ENCODE peak calls at places on chromosome 21, in four cellular contexts. I is HepG2, C is IMR-90, S is K562. Z is an unnamed sample.

GRCh38 chr21:25934771-25935224 is 200.0 kb downstream of the GABPA start:
- DNase-seq in I (peak), C (peak), S (no peak), Z (no peak)

GRCh38 chr21:17650301-17650700 is 37.6 kb upstream of the BTG3 start:
- DNase-seq in I (peak), C (no peak), S (no peak), Z (no peak)

GRCh38 chr21:35873441-35873840 is 186.9 kb downstream of the SETD4 start:
- DNase-seq in I (no peak), C (no peak), S (no peak), Z (no peak)

GRCh38 chr21:43618940-43619339 is 40.3 kb downstream of the HSF2BP start:
- DNase-seq in I (no peak), C (no peak), S (no peak), Z (no peak)

GRCh38 chr21:35102488-35103407 is 53.6 kb upstream of the RUNX1 start:
- DNase-seq in I (peak), C (peak), S (peak), Z (no peak)

GRCh38 chr21:34698270-34699015 is 29.6 kb downstream of the CLIC6 start:
- DNase-seq in I (no peak), C (no peak), S (no peak), Z (no peak)

GRCh38 chr21:39386194-39386593 is 37.3 kb upstream of the HMGN1 start:
- DNase-seq in I (peak), C (no peak), S (no peak), Z (no peak)

GRCh38 chr21:15063081-15063820 is 1.5 kb downstream of the NRIP1 start:
- DNase-seq in I (peak), C (peak), S (peak), Z (no peak)

GRCh38 chr21:15309721-15310120 is 244.9 kb upstream of the NRIP1 start:
- DNase-seq in I (no peak), C (no peak), S (no peak), Z (no peak)

GRCh38 chr21:28235169-28235892 is 757.3 kb downstream of the LTN1 start:
- DNase-seq in I (no peak), C (no peak), S (no peak), Z (no peak)

GRCh38 chr21:25573409-25574206 is 33.7 kb downstream of the MRPL39 start:
- DNase-seq in I (peak), C (peak), S (peak), Z (peak)

GRCh38 chr21:28253971-28254370 is 738.7 kb downstream of the LTN1 start:
- DNase-seq in I (no peak), C (no peak), S (no peak), Z (no peak)

GRCh38 chr21:17598437-17598836 is 14.3 kb downstream of the BTG3 start:
- DNase-seq in I (no peak), C (no peak), S (no peak), Z (no peak)

GRCh38 chr21:20445971-20446370 is 552.2 kb upstream of the NCAM2 start:
- DNase-seq in I (no peak), C (no peak), S (no peak), Z (no peak)

GRCh38 chr21:14751602-14752001 is 205.5 kb upstream of the SAMSN1 start:
- DNase-seq in I (no peak), C (no peak), S (no peak), Z (no peak)

GRCh38 chr21:27584266-27584665 is 617.4 kb upstream of the ADAMTS5 start:
- DNase-seq in I (no peak), C (no peak), S (no peak), Z (no peak)

GRCh38 chr21:38310619-38311018 is 53.8 kb downstream of the KCNJ15 start:
- DNase-seq in I (no peak), C (peak), S (no peak), Z (no peak)

GRCh38 chr21:35394049-35394448 is 344.9 kb upstream of the RUNX1 start:
- DNase-seq in I (no peak), C (no peak), S (no peak), Z (no peak)

GRCh38 chr21:23743821-23744220 is 1863.5 kb downstream of the MRPL39 start:
- DNase-seq in I (no peak), C (no peak), S (no peak), Z (no peak)

GRCh38 chr21:35417762-35418161 is 368.7 kb upstream of the RUNX1 start:
- DNase-seq in I (no peak), C (no peak), S (no peak), Z (no peak)

GRCh38 chr21:37198989-37199924 is 67.9 kb downstream of the VPS26C start:
- DNase-seq in I (no peak), C (peak), S (no peak), Z (peak)

GRCh38 chr21:23475518-23476189 is 2131.6 kb downstream of the MRPL39 start:
- DNase-seq in I (no peak), C (no peak), S (no peak), Z (peak)

GRCh38 chr21:30839304-30839703 is 9.7 kb upstream of the KRTAP7-1 start:
- DNase-seq in I (peak), C (no peak), S (peak), Z (peak)

GRCh38 chr21:26966360-26966977 is 419 bp downstream of the ADAMTS5 start:
- DNase-seq in I (no peak), C (peak), S (no peak), Z (no peak)

GRCh38 chr21:25467891-25468290 is 139.4 kb downstream of the MRPL39 start:
- DNase-seq in I (no peak), C (no peak), S (no peak), Z (no peak)

GRCh38 chr21:45517249-45518065 is 24.8 kb downstream of the SLC19A1 start:
- DNase-seq in I (no peak), C (no peak), S (no peak), Z (no peak)

GRCh38 chr21:45515241-45516061 is 26.8 kb downstream of the SLC19A1 start:
- DNase-seq in I (no peak), C (no peak), S (no peak), Z (no peak)

GRCh38 chr21:45514311-45515021 is 27.8 kb downstream of the SLC19A1 start:
- DNase-seq in I (no peak), C (no peak), S (no peak), Z (no peak)

GRCh38 chr21:45516071-45516670 is 26.1 kb downstream of the SLC19A1 start:
- DNase-seq in I (no peak), C (no peak), S (no peak), Z (no peak)

DNA sequence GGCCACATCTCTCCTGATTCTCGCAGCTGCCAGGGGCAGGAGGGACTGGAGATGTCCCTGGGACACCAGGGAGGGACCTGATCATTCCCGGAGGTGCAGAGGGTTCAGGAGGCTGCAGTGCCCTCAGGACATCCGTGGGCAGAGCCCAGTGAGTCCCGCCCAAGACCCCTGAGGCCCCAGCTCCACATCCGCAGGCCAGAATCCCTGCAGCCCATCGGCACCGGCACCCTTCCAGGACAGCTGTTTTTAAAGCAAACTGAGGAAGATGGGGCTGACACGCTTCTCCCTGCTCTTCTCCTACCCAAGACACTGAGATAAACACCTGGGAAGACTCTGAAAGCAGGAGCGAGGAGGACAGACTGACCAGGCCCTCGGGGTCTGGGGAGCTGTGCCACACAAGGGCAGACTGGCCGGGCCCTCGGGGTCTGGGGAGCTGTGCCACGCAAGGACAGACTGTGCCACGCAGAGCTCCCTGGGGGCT is 25.5 kb downstream of the SLC19A1 start:
- DNase-seq in I (no peak), C (no peak), S (no peak), Z (no peak)
- TF ChIP-seq MXI1 in I (no peak), C (no peak), S (no peak), Z (no peak)

GRCh38 chr21:44649701-44650100 is 3.5 kb downstream of the KRTAP10-11 start:
- DNase-seq in I (no peak), C (no peak), S (no peak), Z (no peak)
- TF ChIP-seq MXI1 in I (no peak), C (no peak), S (no peak), Z (no peak)

DNA sequence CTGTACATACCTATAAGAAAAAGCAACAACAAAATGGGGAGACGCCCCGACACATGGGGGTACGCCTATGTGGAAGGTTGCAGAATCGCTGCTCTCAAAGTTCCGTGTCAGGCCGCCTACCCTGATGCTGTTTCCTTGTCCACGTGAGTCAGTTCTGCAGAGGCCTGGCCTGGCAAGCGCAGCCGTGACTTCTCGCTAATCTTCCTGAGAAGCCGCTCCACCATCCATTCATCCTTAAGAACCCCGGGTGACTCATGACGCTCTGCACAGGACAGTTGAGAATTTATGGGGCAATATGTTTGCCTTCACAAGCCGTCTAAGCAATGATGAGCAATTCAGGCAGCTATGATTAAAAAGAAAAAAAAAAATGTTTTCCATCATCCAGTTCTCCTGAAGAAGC is 122.3 kb upstream of the TMPRSS2 start:
- DNase-seq in I (no peak), C (peak), S (peak), Z (no peak)
- TF ChIP-seq MXI1 in I (no peak), C (peak), S (no peak), Z (no peak)

GRCh38 chr21:42426424-42426823 is 22.7 kb downstream of the UBASH3A start:
- DNase-seq in I (no peak), C (no peak), S (no peak), Z (no peak)

GRCh38 chr21:42429856-42430255 is 26.2 kb downstream of the UBASH3A start:
- DNase-seq in I (no peak), C (no peak), S (no peak), Z (no peak)

GRCh38 chr21:42426876-42427480 is 23.3 kb downstream of the UBASH3A start:
- DNase-seq in I (no peak), C (no peak), S (no peak), Z (no peak)

GRCh38 chr21:42429021-42429420 is 25.3 kb downstream of the UBASH3A start:
- DNase-seq in I (no peak), C (no peak), S (no peak), Z (no peak)

GRCh38 chr21:42427809-42428419 is 24.2 kb downstream of the UBASH3A start:
- DNase-seq in I (no peak), C (no peak), S (no peak), Z (no peak)
- TF ChIP-seq MXI1 in I (no peak), C (no peak), S (no peak), Z (no peak)

GRCh38 chr21:16370176-16370575 is 640.4 kb downstream of the USP25 start:
- DNase-seq in I (no peak), C (no peak), S (no peak), Z (no peak)
- TF ChIP-seq MXI1 in I (no peak), C (no peak), S (no peak), Z (no peak)

GRCh38 chr21:32009263-32009662 is 136.4 kb downstream of the HUNK start:
- DNase-seq in I (no peak), C (no peak), S (no peak), Z (no peak)

GRCh38 chr21:32008714-32009113 is 135.9 kb downstream of the HUNK start:
- DNase-seq in I (no peak), C (no peak), S (no peak), Z (no peak)

GRCh38 chr21:32004281-32004680 is 131.5 kb downstream of the HUNK start:
- DNase-seq in I (no peak), C (no peak), S (no peak), Z (no peak)

GRCh38 chr21:32007461-32007860 is 134.6 kb downstream of the HUNK start:
- DNase-seq in I (no peak), C (peak), S (no peak), Z (no peak)
- TF ChIP-seq MXI1 in I (no peak), C (no peak), S (no peak), Z (no peak)

DNA sequence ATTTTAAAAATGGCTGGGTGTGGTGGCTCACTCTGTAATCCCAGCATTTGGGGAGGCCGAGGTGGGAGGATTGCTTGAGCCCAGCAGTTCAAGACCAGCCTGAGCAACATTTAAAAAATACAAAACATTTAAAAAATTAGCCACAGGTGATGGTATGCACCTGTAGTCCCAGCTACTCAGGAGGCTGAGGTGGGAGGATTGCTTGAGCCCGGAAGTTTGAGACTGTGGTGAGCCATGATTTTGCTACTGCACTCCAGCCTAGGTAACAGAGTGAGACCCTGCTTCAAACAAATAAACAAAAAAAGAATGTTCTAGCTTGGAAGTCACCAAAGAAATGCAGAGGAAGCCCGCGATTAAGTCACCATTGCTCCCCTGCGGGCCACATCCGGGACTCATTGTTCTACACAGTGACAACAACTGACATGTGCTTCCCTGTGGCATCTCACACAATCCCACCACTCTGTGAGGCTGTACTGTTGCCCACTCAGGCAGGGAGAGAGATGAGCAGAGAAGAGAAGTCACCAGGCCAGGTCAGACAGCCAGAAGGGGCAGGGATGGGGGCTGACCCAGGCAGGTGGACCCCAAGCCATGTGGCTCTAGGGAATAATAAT is 18.4 kb upstream of the SPATC1L start:
- DNase-seq in I (no peak), C (no peak), S (no peak), Z (peak)
- TF ChIP-seq MXI1 in I (no peak), C (no peak), S (no peak), Z (no peak)

Z was measured in SK-N-SH.